ENCODE peak calls at places on chromosomes 2 and 18, in seven cellular contexts. S is stimulated activated CD4-positive, alpha-beta T cell treated with anti-CD3 and anti-CD28 coated beads, Interleukin-2, amount 100 ng/mL, for 48 hours; J is NCI-H2081; F is activated T-helper 9 cell treated with anti-CD3 and anti-CD28 coated beads, Interleukin-2, amount 50 U/mL, for 16 hours; A is GM04504; V is activated gamma-delta T cell treated with Interleukin-2 at 50 U/mL for 16 hours; L is body of pancreas. X is an unnamed sample.

GRCh38 chr2:171878481-171878993 is 15.5 kb downstream of the SLC25A12 start:
- DNase-seq in S (no peak), J (no peak), F (no peak), A (peak; percentile 48), V (no peak), L (peak; percentile 17), X (no peak)

GRCh38 chr2:165467921-165468320 is 1.6 kb upstream of the CSRNP3 start:
- DNase-seq in S (no peak), J (no peak), F (no peak), A (no peak), V (no peak), L (no peak), X (no peak)

GRCh38 chr18:9539283-9539682 is 64.0 kb downstream of the RALBP1 start:
- DNase-seq in S (no peak), J (no peak), F (no peak), A (peak; percentile 56), V (no peak), L (no peak), X (no peak)

GRCh38 chr2:230930928-230931555 is 6.0 kb upstream of the GPR55 start:
- DNase-seq in S (no peak), J (no peak), F (no peak), A (no peak), V (no peak), L (no peak), X (no peak)

GRCh38 chr2:18856766-18857165 is 267.4 kb upstream of the NT5C1B start:
- DNase-seq in S (no peak), J (no peak), F (no peak), A (peak; percentile 25), V (no peak), L (no peak), X (no peak)

GRCh38 chr2:113357071-113357470 is 78.3 kb upstream of the PAX8 start:
- DNase-seq in S (no peak), J (no peak), F (no peak), A (no peak), V (no peak), L (no peak), X (no peak)

GRCh38 chr2:148549001-148549400 is 95.5 kb upstream of the EPC2 start:
- DNase-seq in S (no peak), J (no peak), F (no peak), A (no peak), V (no peak), L (no peak), X (no peak)

GRCh38 chr2:121778736-121779487 is 23.5 kb downstream of the TSN start:
- DNase-seq in S (no peak), J (no peak), F (no peak), A (no peak), V (no peak), L (no peak), X (no peak)

GRCh38 chr2:239326831-239327535 is 73.8 kb downstream of the HDAC4 start:
- DNase-seq in S (peak; percentile 53), J (no peak), F (peak; percentile 55), A (no peak), V (peak; percentile 63), L (peak; percentile 60), X (no peak)

X was measured in iPS DF 6.9.